ENCODE peak calls at places on chromosome 20, in six cellular contexts. Q is CD8-positive, alpha-beta T cell; Y is HL-60; N is A673; U is uterus; B is colonic mucosa. G is an unnamed sample.

GRCh38 chr20:32013326-32013725 is 3.1 kb downstream of the CCM2L start:
- DNase-seq in Q (no peak), Y (no peak), N (no peak), U (no peak), B (no peak), G (no peak)

GRCh38 chr20:18395544-18395943 is 71.3 kb downstream of the DZANK1 start:
- DNase-seq in Q (no peak), Y (peak; percentile 32), N (no peak), U (no peak), B (no peak), G (no peak)

GRCh38 chr20:10093087-10093591 is 58.4 kb downstream of the ANKEF1 start:
- DNase-seq in Q (no peak), Y (no peak), N (no peak), U (no peak), B (no peak), G (peak; percentile 59)

GRCh38 chr20:54622338-54623280 is 147.2 kb downstream of the DOK5 start:
- DNase-seq in Q (no peak), Y (no peak), N (peak; percentile 41), U (no peak), B (no peak), G (no peak)

GRCh38 chr20:61900376-61901293 is 165.0 kb downstream of the TAF4 start:
- DNase-seq in Q (no peak), Y (no peak), N (no peak), U (no peak), B (no peak), G (no peak)

GRCh38 chr20:9458075-9458818 is 56.1 kb upstream of the LAMP5 start:
- DNase-seq in Q (no peak), Y (peak; percentile 61), N (peak; percentile 26), U (no peak), B (peak; percentile 18), G (no peak)

GRCh38 chr20:19887566-19888268 is 129.4 kb upstream of the NAA20 start:
- DNase-seq in Q (no peak), Y (no peak), N (no peak), U (no peak), B (no peak), G (no peak)

GRCh38 chr20:29744071-29744470 is 1513.4 kb upstream of the DEFB115 start:
- DNase-seq in Q (no peak), Y (no peak), N (no peak), U (no peak), B (no peak), G (no peak)

GRCh38 chr20:10611357-10611756 is 62.4 kb downstream of the JAG1 start:
- DNase-seq in Q (no peak), Y (no peak), N (peak; percentile 63), U (peak; percentile 63), B (no peak), G (no peak)

GRCh38 chr20:15875446-15875845 is 697.8 kb downstream of the KIF16B start:
- DNase-seq in Q (no peak), Y (no peak), N (no peak), U (no peak), B (no peak), G (no peak)

GRCh38 chr20:1417273-1417672 is 24.4 kb upstream of the FKBP1A start:
- DNase-seq in Q (no peak), Y (no peak), N (peak; percentile 28), U (no peak), B (no peak), G (no peak)

GRCh38 chr20:57003012-57003411 is 263.4 kb downstream of the BMP7 start:
- DNase-seq in Q (no peak), Y (no peak), N (no peak), U (no peak), B (no peak), G (no peak)

GRCh38 chr20:19802492-19803158 is 44.6 kb downstream of the RIN2 start:
- DNase-seq in Q (no peak), Y (no peak), N (no peak), U (no peak), B (peak; percentile 42), G (no peak)

GRCh38 chr20:3911956-3912355 is 22.8 kb downstream of the PANK2 start:
- DNase-seq in Q (no peak), Y (no peak), N (no peak), U (no peak), B (peak; percentile 61), G (no peak)

GRCh38 chr20:46139908-46140482 is 21.9 kb downstream of the CD40 start:
- DNase-seq in Q (no peak), Y (no peak), N (no peak), U (no peak), B (no peak), G (no peak)

GRCh38 chr20:46139243-46139889 is 21.3 kb downstream of the CD40 start:
- DNase-seq in Q (no peak), Y (no peak), N (no peak), U (no peak), B (no peak), G (no peak)

GRCh38 chr20:46144626-46145025 is 26.5 kb downstream of the CD40 start:
- DNase-seq in Q (no peak), Y (no peak), N (no peak), U (no peak), B (no peak), G (peak; percentile 27)

GRCh38 chr20:46145646-46146045 is 27.5 kb downstream of the CD40 start:
- DNase-seq in Q (no peak), Y (no peak), N (no peak), U (no peak), B (no peak), G (no peak)

GRCh38 chr20:46142124-46142523 is 24.0 kb downstream of the CD40 start:
- DNase-seq in Q (no peak), Y (no peak), N (no peak), U (no peak), B (no peak), G (no peak)
- H3K27me3 ChIP-seq in Q (no peaks in the 10 kb centered on the region), Y (no peaks in the 10 kb centered on the region), N (peaks cover 15% of the 10 kb centered on the region), U (peaks cover 8% of the 10 kb centered on the region), B (no peaks in the 10 kb centered on the region), G (peaks cover 4% of the 10 kb centered on the region)

GRCh38 chr20:33561981-33562601 is 72.2 kb downstream of the CBFA2T2 start:
- DNase-seq in Q (no peak), Y (no peak), N (peak; percentile 75), U (peak; percentile 86), B (peak; percentile 92), G (no peak)
- H3K4me3 ChIP-seq in Q (no peak overlapping the region), Y (no peak overlapping the region), N (no peak overlapping the region), U (no peak overlapping the region), B (no peak overlapping the region), G (peak overlapping the region; percentile 8)

DNA sequence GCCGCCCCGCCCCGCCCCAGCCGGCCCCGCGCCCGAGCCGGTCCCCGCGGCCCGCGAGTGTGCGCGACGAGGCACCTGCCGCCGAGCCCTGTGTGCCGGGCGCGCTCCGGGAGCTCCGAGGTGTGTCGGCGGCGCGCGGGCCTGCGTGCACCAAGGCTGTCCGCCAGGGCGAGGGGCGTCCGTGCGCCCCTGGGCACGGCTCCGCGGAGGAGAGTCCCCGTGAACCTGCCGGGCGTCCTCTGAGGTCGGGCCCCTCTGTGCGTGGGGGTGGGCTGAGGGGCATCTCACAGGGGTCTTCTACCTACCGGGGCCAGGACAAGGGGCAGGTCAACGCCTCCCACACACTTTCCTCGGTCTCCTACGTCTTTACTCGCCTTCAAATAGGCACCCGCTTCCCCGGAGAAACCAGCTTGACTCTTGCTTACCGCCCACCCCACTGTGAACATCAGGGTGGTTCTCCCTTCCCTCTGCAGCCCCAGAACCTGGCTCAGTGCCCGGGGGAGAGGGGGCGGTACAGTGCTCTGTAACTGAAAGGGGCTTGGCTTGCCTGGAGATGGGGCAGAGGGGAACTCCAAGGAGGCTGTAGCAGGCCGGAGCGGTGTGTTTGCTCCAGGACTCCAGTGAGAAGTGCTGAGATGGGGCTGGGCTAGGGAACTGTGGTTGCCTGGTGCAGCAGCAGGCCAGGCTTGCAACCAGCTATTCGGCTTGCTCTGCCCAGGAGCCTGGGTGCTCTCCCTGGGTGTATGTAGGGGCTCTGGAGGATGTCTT is at the start of gene SAMD10:
- DNase-seq in Q (peak; percentile 74), Y (peak; percentile 92), N (peak; percentile 87), U (peak; percentile 33), B (peak; percentile 67), G (peak; percentile 44)
- TF ChIP-seq CTCF in Q (no peak), Y (no peak), N (no peak), U (no peak), B (no peak), G (no peak)

DNA sequence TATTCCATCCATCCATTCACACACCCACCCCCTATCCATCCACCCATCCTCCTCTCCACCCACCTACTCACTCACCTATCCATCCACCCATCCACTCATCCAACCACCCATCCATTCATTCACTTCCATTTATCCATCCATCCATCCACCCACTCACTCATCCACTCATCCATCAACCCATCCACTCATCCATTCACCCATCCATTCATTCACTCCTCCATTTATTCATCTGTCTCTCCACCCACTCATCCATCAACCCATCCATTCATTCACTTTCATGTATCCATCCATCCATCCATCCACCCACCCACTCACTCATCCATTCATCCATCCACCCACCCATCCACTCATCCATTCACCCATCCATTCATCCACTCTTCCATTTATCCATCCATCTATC is 84.1 kb downstream of the SRC start:
- DNase-seq in Q (no peak), Y (no peak), N (no peak), U (no peak), B (no peak), G (no peak)
- H3K27me3 ChIP-seq in Q (no peaks in the 10 kb centered on the region), Y (peaks cover 6% of the 10 kb centered on the region), N (peaks cover 72% of the 10 kb centered on the region), U (no peaks in the 10 kb centered on the region), B (no peaks in the 10 kb centered on the region), G (no peaks in the 10 kb centered on the region)

GRCh38 chr20:50728486-50728980 is 2.8 kb upstream of the PARD6B start:
- DNase-seq in Q (no peak), Y (no peak), N (no peak), U (no peak), B (no peak), G (no peak)
- H3K4me3 ChIP-seq in Q (no peak overlapping the region), Y (no peak overlapping the region), N (no peak overlapping the region), U (no peak overlapping the region), B (no peak overlapping the region), G (no peak overlapping the region)

G was measured in dorsolateral prefrontal cortex.